ENCODE peak calls at places on chromosomes 2 and 18, in seven cellular contexts. Z, C, E, U, R, F and P are unnamed samples.

GRCh38 chr18:48002933-48003365 is 72.5 kb upstream of the SMAD2 start:
- DNase-seq in C (peak; percentile 32), R (peak; percentile 83), Z (no peak), F (peak; percentile 82), E (peak; percentile 68), U (no peak), P (no peak)

GRCh38 chr2:18988557-18989232 is 369.7 kb downstream of the OSR1 start:
- DNase-seq in R (no peak), C (no peak), Z (no peak), U (no peak), E (no peak), F (no peak), P (no peak)

GRCh38 chr2:240501531-240501991 is 56.2 kb downstream of the ANKMY1 start:
- DNase-seq in Z (no peak), U (no peak), C (no peak), R (no peak), E (no peak), F (no peak), P (no peak)

GRCh38 chr18:34740101-34740500 is 30.0 kb downstream of the DTNA start:
- DNase-seq in Z (no peak), U (no peak), R (no peak), F (no peak), C (no peak), E (no peak), P (no peak)

GRCh38 chr2:129717560-129718128 is 261.8 kb upstream of the RAB6C start:
- DNase-seq in R (no peak), Z (no peak), F (no peak), U (no peak), E (no peak), C (peak; percentile 58), P (no peak)

GRCh38 chr2:186544255-186544675 is 45.6 kb upstream of the ITGAV start:
- DNase-seq in C (no peak), F (peak; percentile 96), R (peak; percentile 64), Z (no peak), U (no peak), E (peak; percentile 54), P (no peak)

GRCh38 chr2:141899740-141900139 is 231.1 kb downstream of the LRP1B start:
- DNase-seq in Z (no peak), E (no peak), R (no peak), U (no peak), C (no peak), F (no peak), P (no peak)

GRCh38 chr2:61538920-61539559 is 884 bp upstream of the XPO1 start:
- DNase-seq in F (peak; percentile 41), R (no peak), E (peak; percentile 56), C (peak; percentile 23), U (peak; percentile 27), Z (no peak), P (peak; percentile 15)

GRCh38 chr2:17877811-17878221 is 651 bp upstream of the KCNS3 start:
- DNase-seq in E (no peak), F (peak; percentile 10), U (no peak), R (no peak), C (no peak), Z (no peak), P (no peak)

GRCh38 chr18:25675123-25675850 is 323.3 kb upstream of the ZNF521 start:
- DNase-seq in E (no peak), Z (no peak), R (no peak), C (no peak), U (no peak), F (no peak), P (no peak)

GRCh38 chr2:127506502-127506901 is 19.8 kb downstream of the IWS1 start:
- DNase-seq in F (peak; percentile 19), C (no peak), E (no peak), U (no peak), R (no peak), Z (no peak), P (no peak)

GRCh38 chr2:689877-690510 is 12.8 kb upstream of the TMEM18 start:
- DNase-seq in F (no peak), Z (no peak), U (no peak), C (no peak), R (no peak), E (no peak), P (no peak)

GRCh38 chr2:156399950-156400703 is 36.1 kb upstream of the GPD2 start:
- DNase-seq in U (no peak), R (peak; percentile 68), E (peak; percentile 88), C (peak; percentile 66), Z (no peak), F (peak; percentile 78), P (peak; percentile 64)

GRCh38 chr2:204258900-204259299 is 286.4 kb upstream of the PARD3B start:
- DNase-seq in Z (no peak), F (no peak), E (no peak), C (no peak), U (no peak), R (no peak), P (no peak)

GRCh38 chr2:190119257-190119656 is 56.7 kb upstream of the MSTN start:
- DNase-seq in C (peak; percentile 16), R (no peak), U (no peak), E (no peak), Z (peak; percentile 32), F (no peak), P (no peak)

GRCh38 chr18:54127759-54128378 is 96.6 kb downstream of the MBD2 start:
- DNase-seq in R (peak; percentile 20), E (peak; percentile 54), Z (no peak), F (no peak), U (no peak), C (no peak), P (no peak)

GRCh38 chr2:127985735-127986134 is 42.1 kb downstream of the SAP130 start:
- DNase-seq in R (no peak), C (no peak), F (no peak), E (no peak), Z (no peak), U (no peak), P (no peak)

GRCh38 chr2:140178224-140178623 is 1398.0 kb upstream of the NXPH2 start:
- DNase-seq in F (no peak), C (no peak), Z (no peak), U (no peak), E (no peak), R (no peak), P (no peak)

GRCh38 chr2:240506406-240507059 is 51.3 kb downstream of the ANKMY1 start:
- DNase-seq in U (no peak), F (no peak), C (no peak), R (no peak), E (no peak), Z (no peak), P (no peak)

GRCh38 chr2:67463810-67464209 is 66.7 kb downstream of the ETAA1 start:
- DNase-seq in U (no peak), Z (no peak), C (peak; percentile 1), R (peak; percentile 79), E (peak; percentile 91), F (peak; percentile 99), P (peak; percentile 90)

GRCh38 chr2:205734436-205734835 is 52.1 kb downstream of the NRP2 start:
- DNase-seq in F (peak; percentile 32), U (no peak), R (peak; percentile 56), Z (no peak), C (no peak), E (no peak), P (no peak)

GRCh38 chr2:224261316-224261715 is 140.6 kb downstream of the FAM124B start:
- DNase-seq in R (no peak), Z (no peak), C (no peak), E (no peak), F (no peak), U (no peak), P (no peak)

GRCh38 chr2:231191896-231192872 is 6.2 kb upstream of the ARMC9 start:
- DNase-seq in R (peak; percentile 73), Z (no peak), C (no peak), U (no peak), F (no peak), E (peak; percentile 78), P (no peak)

GRCh38 chr2:126827371-126827770 is 71.3 kb upstream of the TEX51 start:
- DNase-seq in Z (no peak), E (no peak), F (no peak), U (no peak), C (no peak), R (no peak), P (no peak)

GRCh38 chr18:44897445-44898215 is 216.9 kb downstream of the SETBP1 start:
- DNase-seq in Z (no peak), C (no peak), F (no peak), R (no peak), E (no peak), U (no peak), P (peak; percentile 55)

GRCh38 chr2:101157272-101157671 is 6.1 kb upstream of the TBC1D8 start:
- DNase-seq in E (no peak), F (no peak), C (no peak), U (no peak), Z (no peak), R (no peak), P (no peak)